ENCODE peak calls at places on chromosomes 1 and 21, in five cellular contexts. R is HepG2, E is GM12878, W is upper lobe of left lung, J is K562. T is an unnamed sample.

GRCh38 chr1:94039871-94040569 is 80.9 kb downstream of the ABCA4 start:
- ATAC-seq in W (peak; percentile 74), J (peak; percentile 25), E (no peak), R (no peak), T (peak; percentile 72)

GRCh38 chr1:67226688-67227087 is 60.4 kb downstream of the IL23R start:
- ATAC-seq in J (no peak), R (no peak), E (no peak), W (no peak), T (no peak)

GRCh38 chr1:31588751-31589515 is 12.6 kb downstream of the TINAGL1 start:
- ATAC-seq in W (peak; percentile 47), J (no peak), E (no peak), R (no peak), T (peak; percentile 57)

GRCh38 chr1:203121186-203122015 is 6.1 kb upstream of the ADORA1 start:
- ATAC-seq in E (no peak), J (no peak), R (no peak), W (no peak), T (no peak)

GRCh38 chr1:43074244-43074643 is 97.8 kb downstream of the EBNA1BP2 start:
- ATAC-seq in E (no peak), J (peak; percentile 66), R (peak; percentile 75), W (no peak), T (no peak)

GRCh38 chr1:183989078-183989577 is 48.4 kb downstream of the COLGALT2 start:
- ATAC-seq in J (peak; percentile 83), R (no peak), E (peak; percentile 98), W (peak; percentile 93), T (peak; percentile 66)

GRCh38 chr1:100343897-100344296 is 8.4 kb upstream of the CDC14A start:
- ATAC-seq in W (peak; percentile 31), J (peak; percentile 11), E (no peak), R (peak; percentile 46), T (no peak)

GRCh38 chr1:90936061-90936460 is 85.8 kb downstream of the ZNF644 start:
- ATAC-seq in E (no peak), J (no peak), R (no peak), W (no peak), T (no peak)

GRCh38 chr1:9730096-9730901 is 78.8 kb downstream of the PIK3CD start:
- ATAC-seq in W (peak; percentile 79), R (peak; percentile 8), J (no peak), E (no peak), T (peak; percentile 25)

GRCh38 chr1:193707271-193708015 is 521.0 kb upstream of the B3GALT2 start:
- ATAC-seq in J (no peak), R (no peak), W (no peak), E (no peak), T (no peak)

GRCh38 chr1:232602622-232603021 is 27.3 kb downstream of the SIPA1L2 start:
- ATAC-seq in J (peak; percentile 53), R (no peak), W (no peak), E (no peak), T (no peak)

GRCh38 chr1:56339786-56340465 is 239.4 kb downstream of the PLPP3 start:
- ATAC-seq in R (no peak), E (peak; percentile 76), W (no peak), J (no peak), T (no peak)

GRCh38 chr1:9058465-9058864 is 11.0 kb downstream of the SLC2A5 start:
- ATAC-seq in E (no peak), J (no peak), R (peak; percentile 74), W (no peak), T (no peak)

GRCh38 chr1:3651011-3651938 is 1.0 kb upstream of the TP73 start:
- ATAC-seq in J (no peak), W (no peak), R (peak; percentile 26), E (peak; percentile 19), T (no peak)

GRCh38 chr1:164363980-164364379 is 195.0 kb upstream of the PBX1 start:
- ATAC-seq in J (no peak), E (no peak), W (no peak), R (no peak), T (no peak)

GRCh38 chr21:26715878-26716506 is 129.2 kb downstream of the ADAMTS1 start:
- ATAC-seq in J (peak; percentile 64), R (peak; percentile 88), E (peak; percentile 29), W (peak; percentile 90), T (peak; percentile 66)

GRCh38 chr1:110538082-110538481 is 19.1 kb upstream of the KCNA10 start:
- ATAC-seq in E (no peak), W (no peak), J (no peak), R (no peak), T (no peak)

GRCh38 chr1:61253059-61253735 is 170.8 kb downstream of the NFIA start:
- ATAC-seq in W (peak; percentile 83), E (no peak), J (peak; percentile 94), R (no peak), T (peak; percentile 80)

GRCh38 chr1:175273656-175274055 is 81.1 kb upstream of the KIAA0040 start:
- ATAC-seq in E (no peak), R (no peak), J (no peak), W (peak; percentile 39), T (peak; percentile 60)

GRCh38 chr1:43879414-43879813 is 54.2 kb upstream of the ARTN start:
- ATAC-seq in J (no peak), W (no peak), E (no peak), R (no peak), T (no peak)

GRCh38 chr1:171254859-171255258 is 6.6 kb downstream of the FMO1 start:
- ATAC-seq in W (no peak), J (no peak), R (no peak), E (no peak), T (no peak)

GRCh38 chr21:36700295-36700960 is 1.5 kb downstream of the SIM2 start:
- ATAC-seq in J (no peak), R (no peak), W (no peak), E (no peak), T (no peak)

GRCh38 chr1:55580845-55581332 is 365.7 kb upstream of the USP24 start:
- ATAC-seq in W (peak; percentile 82), E (no peak), R (no peak), J (no peak), T (peak; percentile 87)

GRCh38 chr1:158248122-158248521 is 6.1 kb upstream of the CD1A start:
- ATAC-seq in R (no peak), E (peak; percentile 71), J (no peak), W (peak; percentile 80), T (no peak)

GRCh38 chr1:157700711-157701110 is at the start of gene FCRL3:
- ATAC-seq in R (no peak), E (no peak), J (no peak), W (no peak), T (no peak)

GRCh38 chr1:35172022-35172421 is 20.9 kb downstream of the SFPQ start:
- ATAC-seq in E (no peak), R (peak; percentile 42), J (no peak), W (no peak), T (no peak)

GRCh38 chr1:23904748-23905357 is 8.3 kb downstream of the CNR2 start:
- ATAC-seq in E (peak; percentile 61), J (no peak), R (no peak), W (no peak), T (no peak)

GRCh38 chr1:14815175-14815882 is 216.8 kb downstream of the KAZN start:
- ATAC-seq in R (no peak), W (no peak), E (no peak), J (no peak), T (no peak)
- TF ChIP-seq POLR2AphosphoS5 in R (no peak), W (no peak), E (no peak), J (no peak), T (no peak)

GRCh38 chr1:236066054-236066453 is 1.2 kb upstream of the NID1 start:
- ATAC-seq in J (no peak), W (no peak), R (no peak), E (no peak), T (no peak)
- TF ChIP-seq EP300 in J (no peak), W (no peak), R (no peak), E (no peak), T (peak; percentile 26)

DNA sequence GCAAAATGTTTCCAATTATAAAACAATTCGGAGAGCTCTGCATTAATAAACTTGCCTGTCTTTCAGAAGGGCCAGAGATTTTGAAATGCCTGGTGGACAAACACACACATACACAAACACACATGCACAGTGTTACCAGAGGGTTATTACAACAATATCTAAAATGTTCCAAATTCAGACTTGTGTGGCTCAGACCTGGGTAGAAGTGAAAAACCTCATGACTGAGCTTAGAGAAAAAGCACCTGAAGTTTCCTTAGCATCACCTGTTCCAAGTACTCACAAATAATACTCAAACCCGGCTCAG is 247.9 kb downstream of the FOXD2 start:
- ATAC-seq in J (no peak), E (no peak), R (no peak), W (no peak), T (no peak)
- TF ChIP-seq POLR2AphosphoS5 in J (no peak), E (no peak), R (no peak), W (no peak), T (no peak)

GRCh38 chr1:12376236-12377064 is 146.6 kb downstream of the VPS13D start:
- ATAC-seq in J (no peak), R (no peak), E (no peak), W (peak; percentile 80), T (peak; percentile 39)
- TF ChIP-seq EP300 in J (no peak), R (no peak), E (no peak), W (no peak), T (no peak)

T was measured in gastroesophageal sphincter.